ENCODE peak calls at places on chromosomes 12 and 14, in four cellular contexts. P, J, O and N are unnamed samples. For H3K36me3, the result is how much of the 10 kb centered on the place peaks cover.

GRCh38 chr14:101861464-101861863 is 100.0 kb downstream of the PPP2R5C start:
- DNase-seq in P (no peak), J (no peak), O (no peak), N (no peak)

GRCh38 chr12:123614531-123614930 is 12.6 kb downstream of the DDX55 start:
- DNase-seq in P (no peak), J (peak), O (no peak), N (no peak)

GRCh38 chr14:91817566-91818325 is 49.6 kb downstream of the TC2N start:
- DNase-seq in P (no peak), J (no peak), O (no peak), N (no peak)

GRCh38 chr14:96905825-96906224 is 108.6 kb downstream of the VRK1 start:
- DNase-seq in P (no peak), J (peak), O (no peak), N (no peak)

GRCh38 chr12:50105913-50106450 is 2.2 kb downstream of the GPD1 start:
- DNase-seq in P (no peak), J (no peak), O (no peak), N (no peak)

GRCh38 chr12:61757831-61758505 is 502.2 kb upstream of the USP15 start:
- DNase-seq in P (no peak), J (no peak), O (no peak), N (no peak)

GRCh38 chr12:75706786-75707605 is 195.6 kb upstream of the KRR1 start:
- DNase-seq in P (no peak), J (peak), O (no peak), N (no peak)

GRCh38 chr14:30915596-30915995 is 41.2 kb downstream of the COCH start:
- DNase-seq in P (no peak), J (peak), O (no peak), N (no peak)

GRCh38 chr14:70771781-70772212 is 37.5 kb downstream of the MAP3K9 start:
- DNase-seq in P (no peak), J (no peak), O (no peak), N (no peak)

GRCh38 chr14:104580961-104581360 is 1.4 kb downstream of the C14orf180 start:
- DNase-seq in P (no peak), J (no peak), O (no peak), N (no peak)

GRCh38 chr12:16062611-16063010 is 151.5 kb downstream of the DERA start:
- DNase-seq in P (no peak), J (peak), O (no peak), N (no peak)

GRCh38 chr14:66443158-66443695 is 42.9 kb upstream of the CCDC196 start:
- DNase-seq in P (no peak), J (no peak), O (no peak), N (no peak)

GRCh38 chr14:23043749-23044148 is 1.7 kb downstream of the PSMB11 start:
- DNase-seq in P (no peak), J (no peak), O (no peak), N (no peak)

GRCh38 chr12:26287666-26288408 is 92.5 kb downstream of the SSPN start:
- DNase-seq in P (no peak), J (no peak), O (no peak), N (no peak)

DNA sequence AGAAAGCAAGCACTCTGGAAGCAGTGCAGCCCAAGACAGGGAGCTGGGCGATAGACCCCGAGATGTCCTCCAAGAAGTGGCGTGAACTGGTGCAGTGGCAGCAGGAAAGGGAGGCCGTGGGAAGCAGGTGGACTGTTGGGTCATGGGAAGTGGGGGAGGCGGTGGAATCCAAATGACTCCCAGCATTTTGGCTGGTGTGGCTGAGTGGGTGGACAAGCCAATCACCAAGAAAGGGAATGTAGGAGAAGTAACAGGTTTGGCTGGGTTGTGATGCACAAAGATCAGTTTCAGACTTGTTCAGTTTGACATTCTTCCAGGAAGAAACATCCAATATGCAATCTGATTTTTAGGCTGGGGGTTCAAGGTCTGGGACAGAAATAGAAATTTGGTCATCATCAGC is 46.0 kb upstream of the KTN1 start:
- DNase-seq in P (no peak), J (no peak), O (no peak), N (no peak)
- H3K4me3 ChIP-seq in P (no peak), J (no peak), O (no peak), N (no peak)

DNA sequence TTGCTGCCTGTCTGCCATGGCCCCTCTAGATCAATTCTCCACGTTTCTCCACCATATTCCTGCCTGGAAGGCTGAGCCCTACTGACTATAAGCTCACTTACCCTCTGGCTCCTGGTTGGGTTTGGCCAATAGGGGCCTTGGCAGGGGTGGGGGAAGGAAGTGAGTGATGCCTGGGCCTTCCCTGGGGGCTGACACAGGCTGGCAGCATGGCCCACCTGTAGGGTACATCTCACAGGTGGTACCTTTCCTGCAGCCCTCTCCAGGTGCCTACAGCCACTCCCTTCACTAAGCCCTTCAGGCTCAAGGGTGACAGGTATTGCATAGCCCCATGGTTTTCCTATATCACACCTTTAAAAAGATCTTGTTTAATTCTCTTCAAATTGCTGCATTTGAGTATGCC is 3.5 kb downstream of the RFC5 start:
- DNase-seq in P (no peak), J (no peak), O (no peak), N (no peak)
- H3K36me3 ChIP-seq in P (under half), J (under half), O (under half), N (half or more)

GRCh38 chr12:113099764-113100163 is 35.8 kb downstream of the RASAL1 start:
- DNase-seq in P (no peak), J (no peak), O (no peak), N (no peak)

GRCh38 chr12:113098428-113099028 is 37.0 kb downstream of the RASAL1 start:
- DNase-seq in P (no peak), J (peak), O (peak), N (peak)

GRCh38 chr12:113096675-113097461 is 38.7 kb downstream of the RASAL1 start:
- DNase-seq in P (no peak), J (no peak), O (no peak), N (no peak)

GRCh38 chr12:113099364-113099763 is 36.2 kb downstream of the RASAL1 start:
- DNase-seq in P (no peak), J (no peak), O (no peak), N (no peak)

DNA sequence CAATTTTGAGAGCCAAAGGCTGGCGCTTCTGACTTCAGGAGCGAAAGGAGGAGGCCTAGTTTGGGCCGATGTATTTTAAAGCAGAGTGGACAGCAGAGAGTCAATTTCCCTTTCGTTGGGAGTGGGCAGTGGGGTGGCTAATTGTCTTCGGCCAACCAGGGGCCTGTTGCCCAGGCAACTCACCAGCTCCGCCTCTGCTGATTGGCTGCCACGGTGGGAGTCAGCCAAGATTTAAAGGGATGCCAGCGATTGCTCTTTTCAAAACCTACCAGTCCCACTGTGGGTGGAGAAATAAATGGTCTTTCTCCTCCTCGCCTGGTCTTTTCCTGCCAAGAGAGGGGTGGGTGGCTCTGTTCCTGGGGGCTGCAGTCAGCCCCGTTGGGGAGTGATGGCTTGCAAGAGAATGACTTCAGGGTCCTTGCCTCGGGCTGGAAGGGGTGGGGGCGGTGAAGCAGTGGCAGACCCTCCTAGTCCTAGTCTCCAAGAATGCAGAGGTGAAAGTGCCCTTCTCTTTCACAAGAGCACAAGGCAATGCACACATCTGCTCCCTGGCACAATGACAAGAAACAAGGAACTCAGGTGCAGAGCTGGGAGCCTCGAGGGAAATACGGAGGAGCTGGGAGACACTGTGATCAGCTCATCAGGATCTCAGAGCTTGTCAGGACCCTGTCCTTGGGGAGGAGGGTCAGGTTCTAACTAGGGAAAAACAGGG is 37.7 kb downstream of the RASAL1 start:
- DNase-seq in P (no peak), J (peak), O (peak), N (no peak)
- H3K4me3 ChIP-seq in P (no peak), J (no peak), O (no peak), N (no peak)

GRCh38 chr12:6606331-6607131 is 648 bp downstream of the CHD4 start:
- DNase-seq in P (peak), J (peak), O (peak), N (peak)

GRCh38 chr12:6605425-6606330 is 1.5 kb downstream of the CHD4 start:
- DNase-seq in P (no peak), J (peak), O (peak), N (no peak)

GRCh38 chr12:6604254-6605029 is 2.7 kb downstream of the CHD4 start:
- DNase-seq in P (no peak), J (peak), O (no peak), N (no peak)

GRCh38 chr12:6602526-6602925 is 4.7 kb downstream of the CHD4 start:
- DNase-seq in P (no peak), J (no peak), O (no peak), N (no peak)

DNA sequence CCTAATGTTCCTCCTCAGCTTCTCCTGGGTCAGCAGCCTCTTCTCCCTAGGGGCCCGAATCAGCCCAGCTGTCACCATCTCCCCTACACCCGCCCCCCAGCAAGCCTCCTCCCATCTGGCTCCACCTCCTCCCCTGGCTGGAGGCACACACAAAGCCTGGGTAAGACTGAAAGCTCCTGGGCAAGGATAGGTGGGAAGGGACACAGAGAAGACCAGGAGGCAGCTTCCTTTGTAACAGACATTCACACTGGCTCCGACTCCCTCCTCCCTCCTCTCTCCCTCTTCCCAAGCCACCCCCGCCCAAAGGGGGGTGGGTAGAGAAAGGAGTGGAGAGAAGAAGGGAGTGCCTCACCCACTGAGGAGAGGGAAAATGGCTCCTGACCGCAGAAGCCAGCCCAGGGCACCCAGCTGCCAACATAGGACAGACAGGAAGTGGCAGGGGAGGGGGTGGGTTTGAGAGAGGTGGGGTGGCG is 4.0 kb downstream of the CHD4 start:
- DNase-seq in P (no peak), J (peak), O (peak), N (peak)
- H3K36me3 ChIP-seq in P (under half), J (under half), O (under half), N (half or more)

GRCh38 chr12:105051981-105052380 is 32.3 kb downstream of the ALDH1L2 start:
- DNase-seq in P (no peak), J (no peak), O (no peak), N (no peak)
- H3K4me3 ChIP-seq in P (no peak), J (no peak), O (no peak), N (no peak)

DNA sequence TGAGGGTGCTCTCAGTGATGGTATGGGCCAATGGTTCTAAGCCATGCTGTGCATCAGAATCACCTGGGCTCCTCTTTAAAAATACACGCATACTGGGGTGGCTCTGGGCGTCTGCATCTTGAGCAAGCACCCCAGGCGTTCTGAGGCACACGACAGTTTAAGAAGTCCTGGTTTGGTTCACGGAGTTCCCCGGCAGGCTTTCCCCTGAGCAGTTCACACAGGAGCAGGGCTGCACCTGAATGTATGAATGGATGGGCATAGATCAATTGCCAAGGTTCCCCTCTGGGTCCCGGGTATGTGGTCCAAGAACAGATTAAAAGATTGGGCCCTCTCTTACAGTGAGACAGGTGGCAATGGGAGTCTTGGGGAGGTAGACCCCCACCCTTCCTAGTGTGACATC is 395.3 kb downstream of the DPF3 start:
- DNase-seq in P (no peak), J (no peak), O (no peak), N (no peak)
- H3K36me3 ChIP-seq in P (under half), J (under half), O (under half), N (under half)

GRCh38 chr14:65169351-65169750 is 67.0 kb upstream of the MAX start:
- DNase-seq in P (no peak), J (peak), O (no peak), N (no peak)

GRCh38 chr14:65173973-65174693 is 71.8 kb upstream of the MAX start:
- DNase-seq in P (no peak), J (no peak), O (peak), N (no peak)

GRCh38 chr14:65168840-65169239 is 66.5 kb upstream of the MAX start:
- DNase-seq in P (no peak), J (peak), O (no peak), N (no peak)

GRCh38 chr14:65170318-65170717 is 68.0 kb upstream of the MAX start:
- DNase-seq in P (no peak), J (no peak), O (no peak), N (no peak)

GRCh38 chr14:65170768-65171251 is 68.5 kb upstream of the MAX start:
- DNase-seq in P (no peak), J (peak), O (peak), N (peak)
- H3K4me3 ChIP-seq in P (peak), J (peak), O (no peak), N (peak)

GRCh38 chr14:61744239-61744638 is 18.0 kb upstream of the SNAPC1 start:
- DNase-seq in P (no peak), J (no peak), O (no peak), N (no peak)
- H3K36me3 ChIP-seq in P (under half), J (half or more), O (half or more), N (half or more)